ENCODE peak calls at places on chromosome 11, in six cellular contexts. H is body of pancreas, B is breast epithelium, T is heart left ventricle, J is suprapubic skin, G is spleen. U is an unnamed sample.

GRCh38 chr11:7967097-7967496 is 1.9 kb upstream of the NLRP10 start:
- DNase-seq in J (no peak), T (no peak), H (no peak), B (no peak), G (no peak), U (no peak)

GRCh38 chr11:8352852-8353505 is 89.3 kb upstream of the LMO1 start:
- DNase-seq in G (peak), T (no peak), H (no peak), J (no peak), B (no peak), U (no peak)

GRCh38 chr11:5226732-5227327 is at the start of gene HBB:
- DNase-seq in B (no peak), J (no peak), G (no peak), T (no peak), H (no peak), U (no peak)

GRCh38 chr11:133052537-133052936 is 479.8 kb downstream of the OPCML start:
- DNase-seq in T (no peak), J (no peak), G (no peak), B (no peak), H (no peak), U (no peak)

GRCh38 chr11:20131744-20132666 is 28.3 kb downstream of the DBX1 start:
- DNase-seq in H (peak), J (peak), T (peak), G (peak), B (peak), U (peak)

GRCh38 chr11:121869478-121869877 is 246.5 kb downstream of the BLID start:
- DNase-seq in J (no peak), H (no peak), B (no peak), T (no peak), G (no peak), U (no peak)

GRCh38 chr11:122977455-122978302 is 4.0 kb downstream of the BSX start:
- DNase-seq in B (no peak), J (no peak), T (no peak), G (no peak), H (no peak), U (no peak)

GRCh38 chr11:126363706-126364245 is 8.3 kb downstream of the ST3GAL4 start:
- DNase-seq in G (peak), B (peak), J (no peak), T (no peak), H (no peak), U (no peak)

GRCh38 chr11:69213315-69213714 is 57.6 kb downstream of the SMIM38 start:
- DNase-seq in H (peak), T (peak), J (no peak), G (no peak), B (peak), U (no peak)

GRCh38 chr11:9479899-9480298 is 19.1 kb downstream of the ZNF143 start:
- DNase-seq in T (no peak), J (no peak), B (no peak), G (no peak), H (no peak), U (no peak)

GRCh38 chr11:978781-979180 is 53.1 kb downstream of the AP2A2 start:
- DNase-seq in G (no peak), H (no peak), J (no peak), T (no peak), B (no peak), U (no peak)

GRCh38 chr11:100801225-100801999 is 114.3 kb downstream of the ARHGAP42 start:
- DNase-seq in H (no peak), T (no peak), G (no peak), J (no peak), B (no peak), U (no peak)

GRCh38 chr11:64110465-64111375 is 55.2 kb downstream of the MACROD1 start:
- DNase-seq in B (no peak), J (no peak), H (no peak), G (no peak), T (no peak), U (no peak)

GRCh38 chr11:110907629-110908028 is 195.4 kb upstream of the ARHGAP20 start:
- DNase-seq in J (no peak), H (no peak), G (no peak), T (no peak), B (no peak), U (no peak)

GRCh38 chr11:29190313-29190712 is 826.5 kb downstream of the KCNA4 start:
- DNase-seq in J (no peak), G (no peak), T (no peak), B (no peak), H (no peak), U (no peak)

GRCh38 chr11:289706-290620 is 1.0 kb downstream of the PGGHG start:
- DNase-seq in B (peak), J (peak), H (peak), T (no peak), G (peak), U (no peak)

GRCh38 chr11:78958444-78958843 is 383.8 kb upstream of the NARS2 start:
- DNase-seq in G (no peak), B (no peak), J (no peak), T (no peak), H (no peak), U (no peak)
- H3K27ac ChIP-seq in G (no peak), B (no peak), J (no peak), T (no peak), H (no peak), U (no peak)

GRCh38 chr11:18526521-18527296 is at the start of gene TSG101:
- DNase-seq in G (peak), H (peak), T (peak), J (peak), B (peak), U (peak)
- TF ChIP-seq POLR2A in G (peak), H (peak), T (peak), J (peak), B (peak), U (peak)

GRCh38 chr11:114134870-114135269 is 75.4 kb downstream of the ZBTB16 start:
- DNase-seq in T (no peak), J (no peak), H (no peak), B (no peak), G (no peak), U (no peak)
- H3K4me3 ChIP-seq in T (no peak), J (no peak), H (no peak), B (no peak), G (no peak), U (no peak)

DNA sequence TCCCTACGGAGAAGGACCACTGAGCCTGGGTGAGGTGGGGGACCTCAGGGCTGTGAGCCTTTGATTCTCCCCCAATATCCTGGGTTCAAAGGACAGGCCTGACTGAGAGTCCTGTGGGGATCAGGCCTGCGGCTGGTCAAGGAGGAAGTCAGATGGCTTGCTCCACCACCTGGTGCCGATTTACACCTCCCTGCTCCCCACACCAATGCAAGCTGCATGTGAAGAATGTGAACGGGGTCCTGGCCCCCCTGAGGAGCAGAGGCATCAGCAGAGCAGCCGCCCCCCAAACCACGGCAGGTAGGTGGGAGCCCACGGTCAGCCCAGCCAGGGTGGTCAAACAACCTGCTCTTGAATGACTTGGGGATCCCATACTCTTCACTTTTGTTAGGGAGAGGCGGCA is 6.7 kb downstream of the ADAMTS8 start:
- DNase-seq in H (no peak), G (peak), B (no peak), T (no peak), J (no peak), U (no peak)
- H3K27ac ChIP-seq in H (no peak), G (no peak), B (peak), T (no peak), J (no peak), U (no peak)

GRCh38 chr11:14894657-14895598 is 2.9 kb upstream of the CYP2R1 start:
- DNase-seq in J (no peak), B (no peak), H (no peak), T (peak), G (peak), U (peak)

GRCh38 chr11:14891143-14892035 is 642 bp downstream of the CYP2R1 start:
- DNase-seq in B (peak), J (peak), G (peak), T (peak), H (peak), U (peak)

GRCh38 chr11:14886509-14886908 is 5.5 kb downstream of the CYP2R1 start:
- DNase-seq in T (no peak), B (no peak), H (no peak), J (no peak), G (no peak), U (no peak)

GRCh38 chr11:14892577-14892976 is 546 bp upstream of the CYP2R1 start:
- DNase-seq in B (no peak), J (no peak), T (no peak), H (no peak), G (no peak), U (no peak)

GRCh38 chr11:14892036-14892556 is at the start of gene CYP2R1:
- DNase-seq in J (peak), G (peak), B (peak), H (peak), T (peak), U (peak)
- TF ChIP-seq POLR2A in J (no peak), G (no peak), B (no peak), H (peak), T (peak), U (peak)

U was measured in testis.